ENCODE peak calls at places on chromosome 9, in six cellular contexts. One of them, this sample, is unnamed.

GRCh38 chr9:74609671-74610416 is 112.7 kb downstream of the RORB start:
- DNase-seq in stimulated activated naive CD8-positive, alpha-beta T cell treated with anti-CD3 and anti-CD28 coated beads, Interleukin-15, amount 100 ng/mL, for 72 hours: no peak
- DNase-seq in skeletal muscle cell: no peak
- DNase-seq in spleen: no peak
- DNase-seq in coronary artery: no peak
- DNase-seq in T follicular helper cell: no peak
- DNase-seq in this sample: no peak

GRCh38 chr9:1231998-1232919 is 182.1 kb downstream of the DMRT2 start:
- DNase-seq in spleen: no peak
- DNase-seq in coronary artery: no peak
- DNase-seq in T follicular helper cell: no peak
- DNase-seq in skeletal muscle cell: peak; percentile 83
- DNase-seq in stimulated activated naive CD8-positive, alpha-beta T cell treated with anti-CD3 and anti-CD28 coated beads, Interleukin-15, amount 100 ng/mL, for 72 hours: no peak
- DNase-seq in this sample: no peak

GRCh38 chr9:35611230-35611797 is 6.3 kb downstream of the TESK1 start:
- DNase-seq in coronary artery: no peak
- DNase-seq in T follicular helper cell: peak; percentile 36
- DNase-seq in spleen: peak; percentile 79
- DNase-seq in stimulated activated naive CD8-positive, alpha-beta T cell treated with anti-CD3 and anti-CD28 coated beads, Interleukin-15, amount 100 ng/mL, for 72 hours: peak; percentile 54
- DNase-seq in skeletal muscle cell: no peak
- DNase-seq in this sample: no peak

GRCh38 chr9:18071651-18072060 is 402.3 kb upstream of the ADAMTSL1 start:
- DNase-seq in spleen: no peak
- DNase-seq in stimulated activated naive CD8-positive, alpha-beta T cell treated with anti-CD3 and anti-CD28 coated beads, Interleukin-15, amount 100 ng/mL, for 72 hours: no peak
- DNase-seq in skeletal muscle cell: no peak
- DNase-seq in T follicular helper cell: no peak
- DNase-seq in coronary artery: no peak
- DNase-seq in this sample: no peak

GRCh38 chr9:113921366-113921765 is 45.3 kb downstream of the ZNF618 start:
- DNase-seq in spleen: no peak
- DNase-seq in stimulated activated naive CD8-positive, alpha-beta T cell treated with anti-CD3 and anti-CD28 coated beads, Interleukin-15, amount 100 ng/mL, for 72 hours: no peak
- DNase-seq in coronary artery: peak; percentile 45
- DNase-seq in T follicular helper cell: no peak
- DNase-seq in skeletal muscle cell: no peak
- DNase-seq in this sample: no peak

GRCh38 chr9:137087409-137087925 is 682 bp downstream of the MAN1B1 start:
- DNase-seq in spleen: no peak
- DNase-seq in coronary artery: no peak
- DNase-seq in T follicular helper cell: no peak
- DNase-seq in skeletal muscle cell: no peak
- DNase-seq in stimulated activated naive CD8-positive, alpha-beta T cell treated with anti-CD3 and anti-CD28 coated beads, Interleukin-15, amount 100 ng/mL, for 72 hours: no peak
- DNase-seq in this sample: no peak

GRCh38 chr9:136655244-136656225 is 7.2 kb upstream of the EGFL7 start:
- DNase-seq in stimulated activated naive CD8-positive, alpha-beta T cell treated with anti-CD3 and anti-CD28 coated beads, Interleukin-15, amount 100 ng/mL, for 72 hours: no peak
- DNase-seq in T follicular helper cell: no peak
- DNase-seq in spleen: peak; percentile 74
- DNase-seq in skeletal muscle cell: no peak
- DNase-seq in coronary artery: no peak
- DNase-seq in this sample: no peak

GRCh38 chr9:34185778-34186551 is 7.1 kb downstream of the UBAP1 start:
- DNase-seq in skeletal muscle cell: peak; percentile 80
- DNase-seq in coronary artery: no peak
- DNase-seq in stimulated activated naive CD8-positive, alpha-beta T cell treated with anti-CD3 and anti-CD28 coated beads, Interleukin-15, amount 100 ng/mL, for 72 hours: peak; percentile 21
- DNase-seq in spleen: no peak
- DNase-seq in T follicular helper cell: no peak
- DNase-seq in this sample: no peak

GRCh38 chr9:119768266-119768665 is 399.0 kb upstream of the BRINP1 start:
- DNase-seq in spleen: no peak
- DNase-seq in T follicular helper cell: no peak
- DNase-seq in stimulated activated naive CD8-positive, alpha-beta T cell treated with anti-CD3 and anti-CD28 coated beads, Interleukin-15, amount 100 ng/mL, for 72 hours: no peak
- DNase-seq in coronary artery: no peak
- DNase-seq in skeletal muscle cell: no peak
- DNase-seq in this sample: no peak

GRCh38 chr9:84778537-84778936 is 109.0 kb downstream of the NTRK2 start:
- DNase-seq in coronary artery: no peak
- DNase-seq in T follicular helper cell: no peak
- DNase-seq in spleen: no peak
- DNase-seq in skeletal muscle cell: no peak
- DNase-seq in stimulated activated naive CD8-positive, alpha-beta T cell treated with anti-CD3 and anti-CD28 coated beads, Interleukin-15, amount 100 ng/mL, for 72 hours: no peak
- DNase-seq in this sample: no peak

GRCh38 chr9:106864533-106865143 is 1.7 kb downstream of the ZNF462 start:
- DNase-seq in stimulated activated naive CD8-positive, alpha-beta T cell treated with anti-CD3 and anti-CD28 coated beads, Interleukin-15, amount 100 ng/mL, for 72 hours: no peak
- DNase-seq in coronary artery: peak; percentile 75
- DNase-seq in T follicular helper cell: no peak
- DNase-seq in skeletal muscle cell: no peak
- DNase-seq in spleen: no peak
- DNase-seq in this sample: no peak

GRCh38 chr9:87445646-87446045 is 52.0 kb upstream of the DAPK1 start:
- DNase-seq in spleen: no peak
- DNase-seq in T follicular helper cell: peak; percentile 3
- DNase-seq in stimulated activated naive CD8-positive, alpha-beta T cell treated with anti-CD3 and anti-CD28 coated beads, Interleukin-15, amount 100 ng/mL, for 72 hours: no peak
- DNase-seq in skeletal muscle cell: no peak
- DNase-seq in coronary artery: no peak
- DNase-seq in this sample: no peak

GRCh38 chr9:127303830-127304229 is 39.3 kb downstream of the GARNL3 start:
- DNase-seq in coronary artery: no peak
- DNase-seq in T follicular helper cell: no peak
- DNase-seq in stimulated activated naive CD8-positive, alpha-beta T cell treated with anti-CD3 and anti-CD28 coated beads, Interleukin-15, amount 100 ng/mL, for 72 hours: no peak
- DNase-seq in skeletal muscle cell: no peak
- DNase-seq in spleen: no peak
- DNase-seq in this sample: no peak

GRCh38 chr9:128333368-128333969 is 6.9 kb upstream of the SLC27A4 start:
- DNase-seq in T follicular helper cell: no peak
- DNase-seq in skeletal muscle cell: no peak
- DNase-seq in stimulated activated naive CD8-positive, alpha-beta T cell treated with anti-CD3 and anti-CD28 coated beads, Interleukin-15, amount 100 ng/mL, for 72 hours: no peak
- DNase-seq in coronary artery: no peak
- DNase-seq in spleen: no peak
- DNase-seq in this sample: no peak

GRCh38 chr9:90307177-90307833 is 335.3 kb downstream of the DIRAS2 start:
- DNase-seq in coronary artery: no peak
- DNase-seq in T follicular helper cell: no peak
- DNase-seq in skeletal muscle cell: peak; percentile 25
- DNase-seq in stimulated activated naive CD8-positive, alpha-beta T cell treated with anti-CD3 and anti-CD28 coated beads, Interleukin-15, amount 100 ng/mL, for 72 hours: no peak
- DNase-seq in spleen: no peak
- DNase-seq in this sample: no peak

GRCh38 chr9:72828281-72828731 is 124.5 kb downstream of the ALDH1A1 start:
- DNase-seq in coronary artery: no peak
- DNase-seq in skeletal muscle cell: no peak
- DNase-seq in T follicular helper cell: no peak
- DNase-seq in spleen: no peak
- DNase-seq in stimulated activated naive CD8-positive, alpha-beta T cell treated with anti-CD3 and anti-CD28 coated beads, Interleukin-15, amount 100 ng/mL, for 72 hours: no peak
- DNase-seq in this sample: no peak

GRCh38 chr9:121427899-121428298 is 57.8 kb upstream of the STOM start:
- DNase-seq in coronary artery: no peak
- DNase-seq in stimulated activated naive CD8-positive, alpha-beta T cell treated with anti-CD3 and anti-CD28 coated beads, Interleukin-15, amount 100 ng/mL, for 72 hours: no peak
- DNase-seq in skeletal muscle cell: no peak
- DNase-seq in T follicular helper cell: no peak
- DNase-seq in spleen: no peak
- DNase-seq in this sample: no peak

GRCh38 chr9:20884985-20885593 is 146.4 kb downstream of the HACD4 start:
- DNase-seq in spleen: peak; percentile 80
- DNase-seq in T follicular helper cell: peak; percentile 46
- DNase-seq in coronary artery: no peak
- DNase-seq in stimulated activated naive CD8-positive, alpha-beta T cell treated with anti-CD3 and anti-CD28 coated beads, Interleukin-15, amount 100 ng/mL, for 72 hours: peak; percentile 41
- DNase-seq in skeletal muscle cell: no peak
- DNase-seq in this sample: no peak

GRCh38 chr9:136957901-136958300 is 5.8 kb downstream of the LCN12 start:
- DNase-seq in stimulated activated naive CD8-positive, alpha-beta T cell treated with anti-CD3 and anti-CD28 coated beads, Interleukin-15, amount 100 ng/mL, for 72 hours: no peak
- DNase-seq in skeletal muscle cell: no peak
- DNase-seq in coronary artery: no peak
- DNase-seq in spleen: no peak
- DNase-seq in T follicular helper cell: no peak
- DNase-seq in this sample: no peak

GRCh38 chr9:134863306-134863902 is 17.2 kb upstream of the FCN2 start:
- DNase-seq in T follicular helper cell: no peak
- DNase-seq in coronary artery: peak; percentile 52
- DNase-seq in skeletal muscle cell: no peak
- DNase-seq in stimulated activated naive CD8-positive, alpha-beta T cell treated with anti-CD3 and anti-CD28 coated beads, Interleukin-15, amount 100 ng/mL, for 72 hours: no peak
- DNase-seq in spleen: peak; percentile 68
- DNase-seq in this sample: no peak

GRCh38 chr9:92770005-92770995 is 5.7 kb upstream of the BICD2 start:
- DNase-seq in skeletal muscle cell: no peak
- DNase-seq in T follicular helper cell: no peak
- DNase-seq in spleen: peak; percentile 88
- DNase-seq in stimulated activated naive CD8-positive, alpha-beta T cell treated with anti-CD3 and anti-CD28 coated beads, Interleukin-15, amount 100 ng/mL, for 72 hours: no peak
- DNase-seq in coronary artery: no peak
- DNase-seq in this sample: no peak

GRCh38 chr9:92611621-92612275 is 58.2 kb downstream of the IPPK start:
- DNase-seq in skeletal muscle cell: no peak
- DNase-seq in coronary artery: no peak
- DNase-seq in T follicular helper cell: no peak
- DNase-seq in spleen: no peak
- DNase-seq in stimulated activated naive CD8-positive, alpha-beta T cell treated with anti-CD3 and anti-CD28 coated beads, Interleukin-15, amount 100 ng/mL, for 72 hours: no peak
- DNase-seq in this sample: no peak

GRCh38 chr9:12656803-12657202 is 36.4 kb upstream of the TYRP1 start:
- DNase-seq in spleen: no peak
- DNase-seq in stimulated activated naive CD8-positive, alpha-beta T cell treated with anti-CD3 and anti-CD28 coated beads, Interleukin-15, amount 100 ng/mL, for 72 hours: no peak
- DNase-seq in T follicular helper cell: no peak
- DNase-seq in coronary artery: no peak
- DNase-seq in skeletal muscle cell: no peak
- DNase-seq in this sample: no peak

GRCh38 chr9:74498616-74499095 is 1.5 kb downstream of the RORB start:
- DNase-seq in stimulated activated naive CD8-positive, alpha-beta T cell treated with anti-CD3 and anti-CD28 coated beads, Interleukin-15, amount 100 ng/mL, for 72 hours: no peak
- DNase-seq in T follicular helper cell: no peak
- DNase-seq in coronary artery: no peak
- DNase-seq in spleen: no peak
- DNase-seq in skeletal muscle cell: no peak
- DNase-seq in this sample: no peak

GRCh38 chr9:116174347-116174746 is 20.8 kb downstream of the PAPPA start:
- DNase-seq in coronary artery: no peak
- DNase-seq in stimulated activated naive CD8-positive, alpha-beta T cell treated with anti-CD3 and anti-CD28 coated beads, Interleukin-15, amount 100 ng/mL, for 72 hours: no peak
- DNase-seq in spleen: no peak
- DNase-seq in T follicular helper cell: no peak
- DNase-seq in skeletal muscle cell: no peak
- DNase-seq in this sample: no peak

GRCh38 chr9:31210982-31211570 is 1173.4 kb upstream of the ACO1 start:
- DNase-seq in T follicular helper cell: no peak
- DNase-seq in skeletal muscle cell: no peak
- DNase-seq in stimulated activated naive CD8-positive, alpha-beta T cell treated with anti-CD3 and anti-CD28 coated beads, Interleukin-15, amount 100 ng/mL, for 72 hours: peak; percentile 13
- DNase-seq in coronary artery: no peak
- DNase-seq in spleen: peak; percentile 75
- DNase-seq in this sample: no peak

GRCh38 chr9:128113526-128114325 is 13.8 kb downstream of the PTGES2 start:
- DNase-seq in coronary artery: no peak
- DNase-seq in spleen: peak; percentile 73
- DNase-seq in T follicular helper cell: no peak
- DNase-seq in stimulated activated naive CD8-positive, alpha-beta T cell treated with anti-CD3 and anti-CD28 coated beads, Interleukin-15, amount 100 ng/mL, for 72 hours: no peak
- DNase-seq in skeletal muscle cell: no peak
- DNase-seq in this sample: no peak

GRCh38 chr9:93204470-93205043 is 20.6 kb downstream of the WNK2 start:
- DNase-seq in T follicular helper cell: no peak
- DNase-seq in spleen: peak; percentile 67
- DNase-seq in stimulated activated naive CD8-positive, alpha-beta T cell treated with anti-CD3 and anti-CD28 coated beads, Interleukin-15, amount 100 ng/mL, for 72 hours: no peak
- DNase-seq in skeletal muscle cell: no peak
- DNase-seq in coronary artery: no peak
- DNase-seq in this sample: no peak

GRCh38 chr9:2722715-2723114 is 5.4 kb downstream of the KCNV2 start:
- DNase-seq in stimulated activated naive CD8-positive, alpha-beta T cell treated with anti-CD3 and anti-CD28 coated beads, Interleukin-15, amount 100 ng/mL, for 72 hours: no peak
- DNase-seq in T follicular helper cell: no peak
- DNase-seq in skeletal muscle cell: peak; percentile 34
- DNase-seq in spleen: no peak
- DNase-seq in coronary artery: no peak
- DNase-seq in this sample: no peak

GRCh38 chr9:127083598-127083997 is 38.8 kb downstream of the ANGPTL2 start:
- DNase-seq in stimulated activated naive CD8-positive, alpha-beta T cell treated with anti-CD3 and anti-CD28 coated beads, Interleukin-15, amount 100 ng/mL, for 72 hours: no peak
- DNase-seq in T follicular helper cell: no peak
- DNase-seq in spleen: no peak
- DNase-seq in skeletal muscle cell: no peak
- DNase-seq in coronary artery: no peak
- DNase-seq in this sample: no peak

GRCh38 chr9:124886461-124886860 is 24.5 kb downstream of the ARPC5L start:
- DNase-seq in coronary artery: no peak
- DNase-seq in stimulated activated naive CD8-positive, alpha-beta T cell treated with anti-CD3 and anti-CD28 coated beads, Interleukin-15, amount 100 ng/mL, for 72 hours: no peak
- DNase-seq in spleen: no peak
- DNase-seq in skeletal muscle cell: no peak
- DNase-seq in T follicular helper cell: no peak
- DNase-seq in this sample: no peak

GRCh38 chr9:88092699-88093359 is 45.4 kb downstream of the SPATA31C2 start:
- DNase-seq in spleen: no peak
- DNase-seq in stimulated activated naive CD8-positive, alpha-beta T cell treated with anti-CD3 and anti-CD28 coated beads, Interleukin-15, amount 100 ng/mL, for 72 hours: no peak
- DNase-seq in coronary artery: no peak
- DNase-seq in skeletal muscle cell: peak; percentile 25
- DNase-seq in T follicular helper cell: no peak
- DNase-seq in this sample: no peak

GRCh38 chr9:71812385-71812784 is 44.1 kb upstream of the CEMIP2 start:
- DNase-seq in T follicular helper cell: no peak
- DNase-seq in spleen: no peak
- DNase-seq in stimulated activated naive CD8-positive, alpha-beta T cell treated with anti-CD3 and anti-CD28 coated beads, Interleukin-15, amount 100 ng/mL, for 72 hours: no peak
- DNase-seq in coronary artery: peak; percentile 76
- DNase-seq in skeletal muscle cell: peak; percentile 60
- DNase-seq in this sample: no peak

GRCh38 chr9:113654605-113655193 is 191.2 kb downstream of the RGS3 start:
- DNase-seq in stimulated activated naive CD8-positive, alpha-beta T cell treated with anti-CD3 and anti-CD28 coated beads, Interleukin-15, amount 100 ng/mL, for 72 hours: no peak
- DNase-seq in skeletal muscle cell: no peak
- DNase-seq in spleen: no peak
- DNase-seq in coronary artery: peak; percentile 84
- DNase-seq in T follicular helper cell: no peak
- DNase-seq in this sample: no peak

GRCh38 chr9:9003184-9003583 is 1203.6 kb upstream of the DMAC1 start:
- DNase-seq in T follicular helper cell: no peak
- DNase-seq in skeletal muscle cell: no peak
- DNase-seq in stimulated activated naive CD8-positive, alpha-beta T cell treated with anti-CD3 and anti-CD28 coated beads, Interleukin-15, amount 100 ng/mL, for 72 hours: no peak
- DNase-seq in coronary artery: no peak
- DNase-seq in spleen: no peak
- DNase-seq in this sample: no peak

GRCh38 chr9:105694848-105695581 is 674 bp downstream of the TMEM38B start:
- DNase-seq in spleen: peak; percentile 91
- DNase-seq in skeletal muscle cell: no peak
- DNase-seq in stimulated activated naive CD8-positive, alpha-beta T cell treated with anti-CD3 and anti-CD28 coated beads, Interleukin-15, amount 100 ng/mL, for 72 hours: peak; percentile 56
- DNase-seq in coronary artery: peak; percentile 81
- DNase-seq in T follicular helper cell: peak; percentile 19
- DNase-seq in this sample: no peak

GRCh38 chr9:37550781-37551180 is 25.4 kb downstream of the FBXO10 start:
- DNase-seq in stimulated activated naive CD8-positive, alpha-beta T cell treated with anti-CD3 and anti-CD28 coated beads, Interleukin-15, amount 100 ng/mL, for 72 hours: no peak
- DNase-seq in spleen: no peak
- DNase-seq in T follicular helper cell: no peak
- DNase-seq in coronary artery: no peak
- DNase-seq in skeletal muscle cell: peak; percentile 34
- DNase-seq in this sample: no peak

GRCh38 chr9:134039386-134040175 is 14.3 kb downstream of the BRD3OS start:
- DNase-seq in spleen: peak; percentile 63
- DNase-seq in stimulated activated naive CD8-positive, alpha-beta T cell treated with anti-CD3 and anti-CD28 coated beads, Interleukin-15, amount 100 ng/mL, for 72 hours: no peak
- DNase-seq in coronary artery: no peak
- DNase-seq in T follicular helper cell: no peak
- DNase-seq in skeletal muscle cell: no peak
- DNase-seq in this sample: no peak

GRCh38 chr9:71285191-71285656 is 163.8 kb upstream of the TRPM3 start:
- DNase-seq in coronary artery: no peak
- DNase-seq in skeletal muscle cell: peak; percentile 1
- DNase-seq in T follicular helper cell: no peak
- DNase-seq in spleen: no peak
- DNase-seq in stimulated activated naive CD8-positive, alpha-beta T cell treated with anti-CD3 and anti-CD28 coated beads, Interleukin-15, amount 100 ng/mL, for 72 hours: peak; percentile 18
- DNase-seq in this sample: no peak

GRCh38 chr9:87640385-87640795 is 85.5 kb upstream of the CTSL start:
- DNase-seq in spleen: no peak
- DNase-seq in T follicular helper cell: no peak
- DNase-seq in skeletal muscle cell: peak; percentile 25
- DNase-seq in coronary artery: peak; percentile 53
- DNase-seq in stimulated activated naive CD8-positive, alpha-beta T cell treated with anti-CD3 and anti-CD28 coated beads, Interleukin-15, amount 100 ng/mL, for 72 hours: no peak
- DNase-seq in this sample: no peak